ENCODE peak calls at places on chromosome 21, in seven cellular contexts. A, T, Y, X, N, G and D are unnamed samples.
A peak's percentile ranks its signal among the peaks of the same experiment; 100 is the strongest.

GRCh38 chr21:36646645-36647044 is 52.3 kb upstream of the SIM2 start:
- DNase-seq in A (no peak), T (no peak), Y (no peak), X (no peak), N (no peak), G (no peak), D (no peak)

GRCh38 chr21:42555756-42556438 is 42.2 kb downstream of the SLC37A1 start:
- DNase-seq in A (no peak), T (no peak), Y (no peak), X (no peak), N (no peak), G (no peak), D (no peak)

GRCh38 chr21:41664881-41665765 is 101.7 kb downstream of the RIPK4 start:
- DNase-seq in A (no peak), T (peak; percentile 68), Y (peak; percentile 40), X (peak; percentile 96), N (peak; percentile 77), G (no peak), D (peak; percentile 97)

GRCh38 chr21:36120304-36120902 is 14.5 kb upstream of the CBR3 start:
- DNase-seq in A (no peak), T (no peak), Y (no peak), X (peak; percentile 61), N (no peak), G (no peak), D (no peak)

GRCh38 chr21:45827881-45828579 is 153.5 kb upstream of the COL6A1 start:
- DNase-seq in A (no peak), T (no peak), Y (no peak), X (no peak), N (no peak), G (no peak), D (no peak)

GRCh38 chr21:42147386-42148020 is 71.4 kb upstream of the ABCG1 start:
- DNase-seq in A (no peak), T (no peak), Y (no peak), X (no peak), N (no peak), G (no peak), D (no peak)

GRCh38 chr21:41752231-41752681 is 14.6 kb downstream of the RIPK4 start:
- DNase-seq in A (peak; percentile 83), T (peak; percentile 49), Y (no peak), X (peak; percentile 91), N (peak; percentile 68), G (peak; percentile 74), D (peak; percentile 96)

GRCh38 chr21:44855572-44855971 is 17.9 kb downstream of the PTTG1IP start:
- DNase-seq in A (no peak), T (no peak), Y (no peak), X (no peak), N (no peak), G (no peak), D (peak; percentile 30)

GRCh38 chr21:33028759-33029511 is 3.2 kb downstream of the OLIG2 start:
- DNase-seq in A (no peak), T (no peak), Y (peak; percentile 72), X (peak; percentile 48), N (no peak), G (no peak), D (peak; percentile 88)

GRCh38 chr21:14114251-14114650 is 96.5 kb downstream of the LIPI start:
- DNase-seq in A (peak; percentile 34), T (no peak), Y (no peak), X (no peak), N (peak; percentile 47), G (peak; percentile 80), D (no peak)

GRCh38 chr21:41761211-41762181 is 5.4 kb downstream of the RIPK4 start:
- DNase-seq in A (peak; percentile 67), T (no peak), Y (peak; percentile 59), X (peak; percentile 35), N (peak; percentile 91), G (no peak), D (peak; percentile 94)

GRCh38 chr21:46006547-46007497 is 25.3 kb downstream of the COL6A1 start:
- DNase-seq in A (no peak), T (no peak), Y (no peak), X (no peak), N (no peak), G (no peak), D (peak; percentile 65)

GRCh38 chr21:37198989-37199924 is 67.9 kb downstream of the VPS26C start:
- DNase-seq in A (peak; percentile 91), T (peak; percentile 80), Y (no peak), X (peak; percentile 41), N (peak; percentile 35), G (no peak), D (peak; percentile 86)

GRCh38 chr21:32366191-32366590 is 26.6 kb downstream of the URB1 start:
- DNase-seq in A (no peak), T (no peak), Y (no peak), X (no peak), N (no peak), G (no peak), D (no peak)

GRCh38 chr21:19935459-19935858 is 1062.8 kb upstream of the NCAM2 start:
- DNase-seq in A (no peak), T (no peak), Y (no peak), X (no peak), N (no peak), G (no peak), D (no peak)

GRCh38 chr21:27647921-27648320 is 681.0 kb upstream of the ADAMTS5 start:
- DNase-seq in A (no peak), T (no peak), Y (no peak), X (peak; percentile 22), N (no peak), G (no peak), D (no peak)

GRCh38 chr21:41767606-41768370 is 936 bp upstream of the RIPK4 start:
- DNase-seq in A (peak; percentile 69), T (peak; percentile 32), Y (peak; percentile 71), X (peak; percentile 69), N (peak; percentile 78), G (no peak), D (peak; percentile 83)

GRCh38 chr21:16455978-16456377 is 726.2 kb downstream of the USP25 start:
- DNase-seq in A (no peak), T (peak; percentile 88), Y (no peak), X (no peak), N (no peak), G (no peak), D (no peak)

GRCh38 chr21:16460936-16461335 is 731.2 kb downstream of the USP25 start:
- DNase-seq in A (no peak), T (no peak), Y (no peak), X (no peak), N (no peak), G (peak; percentile 7), D (no peak)

GRCh38 chr21:16455526-16455925 is 725.7 kb downstream of the USP25 start:
- DNase-seq in A (no peak), T (peak; percentile 57), Y (no peak), X (no peak), N (no peak), G (no peak), D (no peak)

GRCh38 chr21:16454371-16454770 is 724.6 kb downstream of the USP25 start:
- DNase-seq in A (no peak), T (peak; percentile 16), Y (no peak), X (peak; percentile 37), N (no peak), G (no peak), D (no peak)

GRCh38 chr21:16457498-16457897 is 727.7 kb downstream of the USP25 start:
- DNase-seq in A (no peak), T (no peak), Y (no peak), X (no peak), N (no peak), G (no peak), D (no peak)
- H3K4me2 ChIP-seq in A (no peak overlapping the region), T (no peak overlapping the region), Y (no peak overlapping the region), X (no peak overlapping the region), N (no peak overlapping the region), G (no peak overlapping the region), D (no peak overlapping the region)

DNA sequence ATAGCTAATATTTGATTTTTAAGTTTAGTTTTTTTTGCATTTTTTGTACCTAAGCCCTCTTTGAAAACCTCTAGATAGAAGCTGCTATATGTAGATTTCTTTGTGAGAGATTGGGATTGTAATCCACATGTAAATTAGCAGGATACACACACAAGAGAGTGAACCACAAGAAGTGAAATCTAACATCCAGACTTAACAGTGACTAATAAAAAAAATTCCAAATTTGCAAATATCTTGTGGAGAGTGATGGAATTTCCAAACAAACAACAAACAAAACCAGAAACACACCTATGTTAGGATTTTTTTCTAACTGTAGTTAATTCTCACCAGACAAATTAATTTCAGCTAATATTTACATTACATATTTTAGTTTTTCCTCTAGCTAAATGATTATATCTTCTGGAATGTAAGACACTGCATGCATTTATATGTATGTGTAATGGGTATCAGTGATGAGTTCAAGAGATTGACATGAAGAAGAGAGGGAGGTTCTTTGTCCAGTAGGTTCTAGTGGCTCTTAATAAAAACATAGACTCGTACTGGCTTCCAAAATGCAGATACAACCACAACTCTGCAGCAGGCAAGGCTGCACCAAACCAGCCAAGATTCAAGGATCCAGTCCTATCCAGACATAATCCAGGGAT is 12.8 kb downstream of the CLDN17 start:
- DNase-seq in A (peak; percentile 66), T (no peak), Y (no peak), X (no peak), N (no peak), G (no peak), D (no peak)
- H3K4me2 ChIP-seq in A (peak overlapping the region; percentile 42), T (no peak overlapping the region), Y (no peak overlapping the region), X (no peak overlapping the region), N (no peak overlapping the region), G (no peak overlapping the region), D (no peak overlapping the region)

DNA sequence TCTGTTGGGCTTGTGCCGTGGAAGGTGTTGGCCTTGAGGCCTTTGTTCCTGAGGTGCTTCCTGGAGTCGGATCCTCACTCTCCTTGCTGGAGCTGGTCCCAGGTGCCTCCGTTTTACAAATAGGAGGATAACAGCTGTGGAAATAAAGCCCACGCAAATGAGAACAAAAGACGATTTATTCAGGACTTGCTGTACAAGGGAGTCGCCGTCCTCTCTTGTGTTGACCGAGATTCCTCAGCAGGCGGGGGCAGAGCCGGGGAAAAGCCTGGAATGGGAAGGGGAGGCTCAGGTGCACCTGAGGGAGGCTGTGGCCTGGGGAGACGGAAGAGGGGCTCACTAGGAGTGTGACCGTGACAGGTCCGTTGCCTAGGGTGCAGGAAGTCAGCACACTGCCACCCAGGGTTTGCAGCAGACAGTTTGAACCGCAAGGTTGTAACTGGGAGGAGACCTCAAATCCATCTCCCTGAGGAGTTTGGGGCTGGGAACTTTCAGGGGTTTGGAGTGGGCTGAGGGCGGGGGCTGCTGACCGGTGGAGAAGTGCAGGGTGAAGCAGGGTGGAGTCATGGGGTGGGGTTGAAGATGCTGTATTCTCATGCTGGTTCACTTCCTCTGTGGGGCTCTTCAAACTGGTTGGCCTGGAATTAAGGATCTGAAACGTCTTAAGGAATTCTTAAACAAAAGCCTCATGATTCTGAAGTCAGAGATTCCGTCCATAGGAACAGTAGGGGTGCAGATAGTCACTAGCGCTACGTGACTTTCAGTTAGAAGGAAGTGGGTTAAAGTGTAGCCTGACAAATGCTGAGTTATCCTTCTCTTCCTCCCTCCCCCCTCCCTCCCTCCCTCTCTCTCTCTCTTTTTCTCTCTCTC is 2.6 kb upstream of the CSTB start:
- DNase-seq in A (peak; percentile 34), T (no peak), Y (no peak), X (no peak), N (peak; percentile 98), G (peak; percentile 31), D (no peak)
- H3K4me2 ChIP-seq in A (peak overlapping the region; percentile 26), T (no peak overlapping the region), Y (peak overlapping the region; percentile 44), X (no peak overlapping the region), N (peak overlapping the region; percentile 87), G (no peak overlapping the region), D (no peak overlapping the region)

DNA sequence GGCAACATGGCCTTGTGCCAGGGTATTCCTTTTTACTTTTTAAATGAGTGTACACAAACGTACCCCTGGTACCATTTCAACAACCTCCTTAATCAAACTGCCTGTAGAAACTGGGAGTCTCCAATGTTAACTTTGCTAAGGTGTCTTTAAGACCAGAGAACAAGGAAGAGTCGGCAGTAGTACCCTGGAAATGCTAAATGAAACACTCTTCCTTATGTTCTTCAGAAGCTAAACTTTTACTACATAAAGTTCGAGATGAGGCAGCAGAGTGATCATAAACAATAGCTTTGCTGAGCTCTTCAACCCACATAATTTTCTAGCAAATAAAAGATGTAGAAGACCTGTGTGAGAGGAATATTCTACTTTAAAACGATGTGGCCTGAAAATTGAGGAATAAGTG is 297.7 kb upstream of the NRIP1 start:
- DNase-seq in A (no peak), T (no peak), Y (no peak), X (no peak), N (no peak), G (no peak), D (no peak)
- H3K4me2 ChIP-seq in A (no peak overlapping the region), T (no peak overlapping the region), Y (no peak overlapping the region), X (no peak overlapping the region), N (no peak overlapping the region), G (no peak overlapping the region), D (no peak overlapping the region)